ENCODE peak calls at places on chromosomes 11 and 22, in six cellular contexts. X is heart right ventricle; T is effector memory CD4-positive, alpha-beta T cell; N is upper lobe of right lung; L is mucosa of descending colon; U is prostate gland. S is an unnamed sample. For H3K4me1, the result is how much of the 10 kb centered on the place peaks cover.

GRCh38 chr11:106172389-106172991 is 95.0 kb downstream of the AASDHPPT start:
- DNase-seq in X (no peak), T (no peak), N (no peak), L (no peak), U (peak), S (no peak)

GRCh38 chr11:70474710-70475109 is 76.4 kb downstream of the CTTN start:
- DNase-seq in X (no peak), T (no peak), N (peak), L (no peak), U (no peak), S (no peak)

GRCh38 chr11:64489831-64490441 is 101.1 kb upstream of the SLC22A12 start:
- DNase-seq in X (peak), T (no peak), N (peak), L (peak), U (peak), S (peak)

GRCh38 chr11:64857485-64857884 is 13.0 kb upstream of the CDC42BPG start:
- DNase-seq in X (no peak), T (no peak), N (no peak), L (no peak), U (no peak), S (no peak)

GRCh38 chr11:27228232-27228631 is 134.8 kb downstream of the CCDC34 start:
- DNase-seq in X (no peak), T (no peak), N (no peak), L (no peak), U (peak), S (no peak)

GRCh38 chr22:41672780-41673509 is 15.7 kb downstream of the SNU13 start:
- DNase-seq in X (no peak), T (no peak), N (no peak), L (no peak), U (no peak), S (peak)

GRCh38 chr22:48820481-48821345 is 1007.0 kb downstream of the BRD1 start:
- DNase-seq in X (no peak), T (no peak), N (peak), L (peak), U (no peak), S (no peak)

GRCh38 chr22:21448627-21449416 is 18.4 kb upstream of the TMEM191C start:
- DNase-seq in X (peak), T (no peak), N (peak), L (peak), U (peak), S (no peak)

GRCh38 chr11:32792948-32793475 is 1.4 kb downstream of the CCDC73 start:
- DNase-seq in X (peak), T (peak), N (no peak), L (peak), U (peak), S (no peak)

GRCh38 chr11:86955674-86956522 is 703 bp upstream of the FZD4 start:
- DNase-seq in X (peak), T (no peak), N (peak), L (peak), U (peak), S (peak)

GRCh38 chr22:20015971-20016733 is 471 bp downstream of the ARVCF start:
- DNase-seq in X (no peak), T (peak), N (peak), L (peak), U (no peak), S (no peak)

GRCh38 chr11:61055776-61056175 is 46.5 kb upstream of the CD5 start:
- DNase-seq in X (no peak), T (no peak), N (no peak), L (no peak), U (no peak), S (no peak)

DNA sequence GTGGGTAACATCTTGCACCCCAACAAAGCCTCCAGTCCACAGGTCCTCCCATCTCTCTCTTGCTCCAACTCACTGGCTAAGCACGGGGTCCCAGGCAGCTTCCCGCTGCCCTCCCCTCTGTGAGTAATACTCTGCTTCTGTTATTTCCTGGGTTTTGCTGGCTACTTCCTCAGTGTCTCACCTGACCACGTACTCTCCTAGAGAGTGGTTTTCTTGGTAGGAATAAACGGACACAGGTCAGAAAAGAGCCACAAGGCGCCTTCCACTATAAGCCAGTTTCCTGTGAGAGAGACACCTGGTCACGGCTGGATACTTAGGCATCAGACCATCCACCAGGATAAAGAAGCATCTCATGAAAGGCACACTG is 36.0 kb downstream of the ARRB1 start:
- DNase-seq in X (no peak), T (no peak), N (no peak), L (no peak), U (no peak), S (no peak)
- H3K4me1 ChIP-seq in X (half or more), T (under half), N (half or more), L (under half), U (under half), S (under half)

GRCh38 chr11:12088047-12088481 is 22.3 kb upstream of the MICAL2 start:
- DNase-seq in X (peak), T (no peak), N (no peak), L (peak), U (peak), S (peak)
- H3K4me1 ChIP-seq in X (half or more), T (under half), N (half or more), L (half or more), U (under half), S (half or more)

GRCh38 chr11:128491195-128491936 is 96.0 kb downstream of the ETS1 start:
- DNase-seq in X (no peak), T (no peak), N (no peak), L (no peak), U (no peak), S (no peak)

GRCh38 chr11:128492461-128492860 is 94.9 kb downstream of the ETS1 start:
- DNase-seq in X (no peak), T (no peak), N (no peak), L (no peak), U (no peak), S (no peak)

GRCh38 chr11:128487978-128488377 is 99.4 kb downstream of the ETS1 start:
- DNase-seq in X (no peak), T (no peak), N (no peak), L (no peak), U (no peak), S (no peak)

GRCh38 chr11:128490092-128490491 is 97.3 kb downstream of the ETS1 start:
- DNase-seq in X (no peak), T (no peak), N (no peak), L (no peak), U (no peak), S (no peak)

DNA sequence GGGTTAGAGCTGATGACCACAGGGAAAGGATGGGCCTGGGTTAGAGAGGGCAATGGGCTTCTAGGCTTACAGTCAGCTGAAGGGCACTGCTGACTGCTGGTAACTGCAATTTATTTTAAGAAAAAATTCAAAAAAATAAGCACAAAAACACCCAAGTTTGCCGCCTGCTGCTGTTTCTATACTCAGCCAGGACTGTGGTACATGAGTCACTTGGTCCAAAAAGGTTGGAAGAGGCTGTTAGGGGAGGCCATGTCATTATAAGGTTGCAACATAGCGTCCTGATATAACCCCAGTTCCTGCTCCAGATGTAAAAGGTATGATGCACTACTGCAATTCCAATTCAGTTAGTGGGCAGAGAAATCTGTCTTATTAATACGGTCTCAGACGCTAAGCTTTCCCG is 98.9 kb downstream of the ETS1 start:
- DNase-seq in X (no peak), T (no peak), N (no peak), L (no peak), U (no peak), S (no peak)
- H3K4me1 ChIP-seq in X (half or more), T (half or more), N (under half), L (under half), U (under half), S (under half)

GRCh38 chr22:31340765-31341247 is 5.3 kb downstream of the PATZ1 start:
- DNase-seq in X (no peak), T (no peak), N (no peak), L (no peak), U (no peak), S (no peak)
- H3K4me1 ChIP-seq in X (half or more), T (under half), N (under half), L (under half), U (under half), S (half or more)

GRCh38 chr22:24429411-24430365 is 2.3 kb downstream of the ADORA2A start:
- DNase-seq in X (peak), T (peak), N (peak), L (peak), U (peak), S (no peak)
- H3K4me1 ChIP-seq in X (half or more), T (half or more), N (under half), L (under half), U (under half), S (under half)

GRCh38 chr11:72625746-72626636 is 48.2 kb downstream of the PDE2A start:
- DNase-seq in X (peak), T (no peak), N (peak), L (peak), U (peak), S (no peak)

GRCh38 chr11:72630104-72630852 is 43.9 kb downstream of the PDE2A start:
- DNase-seq in X (no peak), T (no peak), N (no peak), L (no peak), U (no peak), S (no peak)

GRCh38 chr11:72629266-72629665 is 45.0 kb downstream of the PDE2A start:
- DNase-seq in X (peak), T (no peak), N (no peak), L (peak), U (peak), S (no peak)

GRCh38 chr11:72626637-72626936 is 47.6 kb downstream of the PDE2A start:
- DNase-seq in X (no peak), T (no peak), N (no peak), L (no peak), U (no peak), S (no peak)

GRCh38 chr11:72627594-72628281 is 46.5 kb downstream of the PDE2A start:
- DNase-seq in X (peak), T (no peak), N (no peak), L (no peak), U (no peak), S (no peak)
- H3K4me1 ChIP-seq in X (half or more), T (under half), N (under half), L (under half), U (under half), S (under half)

GRCh38 chr11:96091476-96091875 is 167.6 kb upstream of the MTMR2 start:
- DNase-seq in X (no peak), T (no peak), N (no peak), L (no peak), U (no peak), S (peak)

GRCh38 chr11:96094156-96094555 is 170.2 kb upstream of the MTMR2 start:
- DNase-seq in X (no peak), T (no peak), N (no peak), L (no peak), U (no peak), S (peak)

GRCh38 chr11:96090711-96091110 is 166.8 kb upstream of the MTMR2 start:
- DNase-seq in X (no peak), T (no peak), N (no peak), L (no peak), U (no peak), S (no peak)

GRCh38 chr11:96095884-96096301 is 172.0 kb upstream of the MTMR2 start:
- DNase-seq in X (no peak), T (no peak), N (no peak), L (peak), U (peak), S (peak)

GRCh38 chr11:96092511-96092910 is 168.6 kb upstream of the MTMR2 start:
- DNase-seq in X (no peak), T (no peak), N (no peak), L (no peak), U (no peak), S (no peak)
- H3K4me1 ChIP-seq in X (under half), T (under half), N (under half), L (under half), U (under half), S (half or more)

DNA sequence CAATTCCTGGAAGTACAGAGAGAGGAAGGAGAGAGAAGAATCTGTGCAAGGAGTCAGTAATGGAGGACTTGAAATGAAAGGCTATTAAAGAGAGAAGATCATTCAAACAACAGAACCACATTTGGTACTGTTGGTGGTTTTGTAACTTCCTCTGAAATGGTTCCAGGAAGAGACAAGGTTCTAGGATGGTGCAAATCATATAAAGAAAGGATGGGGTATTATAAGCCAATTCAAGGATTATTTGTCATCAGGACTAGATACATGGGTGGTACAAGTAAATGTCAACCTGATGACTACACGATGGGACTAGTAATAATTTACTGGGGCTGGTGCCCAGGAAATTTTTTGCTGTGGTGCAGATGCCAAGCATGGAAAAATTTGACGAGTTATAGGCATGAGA is 28.9 kb upstream of the TMA7B start:
- DNase-seq in X (no peak), T (no peak), N (no peak), L (no peak), U (no peak), S (no peak)
- H3K4me1 ChIP-seq in X (under half), T (half or more), N (under half), L (under half), U (under half), S (under half)

DNA sequence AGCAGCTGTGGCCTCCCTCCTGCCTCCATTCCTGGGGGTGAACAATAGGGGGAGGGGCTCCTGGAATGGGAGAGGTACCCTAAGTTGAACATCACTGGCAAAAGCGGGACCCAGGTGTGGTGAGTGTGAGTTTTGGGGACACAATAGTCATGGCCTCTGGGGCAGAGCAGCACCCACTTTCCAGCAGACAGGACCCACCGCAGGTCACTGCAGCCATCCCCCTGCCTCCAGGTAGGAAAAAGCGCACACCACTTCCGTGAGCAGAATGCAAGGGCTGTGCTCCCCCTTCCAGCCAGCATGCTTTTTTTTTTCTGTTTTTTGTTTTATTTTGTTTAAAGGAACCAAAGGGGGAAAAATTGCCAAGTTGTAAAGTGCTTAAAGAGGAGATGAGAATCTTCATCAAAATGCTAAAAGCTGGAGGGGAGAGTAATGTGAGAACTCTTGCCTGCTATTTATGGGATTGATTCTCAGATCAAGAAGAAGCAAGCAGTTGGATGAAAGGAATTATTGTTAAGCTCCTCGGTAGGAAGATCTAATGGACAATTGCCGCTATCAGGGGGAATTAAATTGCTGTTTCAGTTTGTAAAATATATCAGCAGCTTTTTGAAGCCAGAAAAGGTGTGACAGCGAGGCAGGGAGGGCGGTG is 152.9 kb downstream of the FEZ1 start:
- DNase-seq in X (no peak), T (no peak), N (peak), L (no peak), U (no peak), S (no peak)
- H3K4me1 ChIP-seq in X (under half), T (under half), N (under half), L (under half), U (under half), S (under half)

GRCh38 chr11:14327105-14327504 is 31.9 kb downstream of the RRAS2 start:
- DNase-seq in X (no peak), T (no peak), N (no peak), L (no peak), U (no peak), S (no peak)

GRCh38 chr11:14318581-14318981 is 40.4 kb downstream of the RRAS2 start:
- DNase-seq in X (no peak), T (no peak), N (no peak), L (no peak), U (no peak), S (peak)

GRCh38 chr11:14320020-14320419 is 39.0 kb downstream of the RRAS2 start:
- DNase-seq in X (no peak), T (peak), N (no peak), L (no peak), U (no peak), S (no peak)

GRCh38 chr11:14322510-14322909 is 36.5 kb downstream of the RRAS2 start:
- DNase-seq in X (no peak), T (no peak), N (no peak), L (no peak), U (no peak), S (no peak)

GRCh38 chr11:14323118-14323676 is 35.8 kb downstream of the RRAS2 start:
- DNase-seq in X (no peak), T (no peak), N (no peak), L (no peak), U (no peak), S (no peak)
- H3K4me1 ChIP-seq in X (under half), T (under half), N (under half), L (under half), U (under half), S (under half)